ENCODE peak calls at places on chromosomes 4 and X, in six cellular contexts. R is body of pancreas, E is endothelial cell, L is IMR-90, O is lower lobe of right lung, T is psoas muscle. I is an unnamed sample.

GRCh38 chrX:15882704-15883539 is 28.3 kb upstream of the AP1S2 start:
- DNase-seq in R (no peak), T (no peak), L (peak; percentile 43), O (no peak), E (no peak), I (no peak)

GRCh38 chr4:135508006-135508714 is 1306.6 kb upstream of the PABPC4L start:
- DNase-seq in R (no peak), O (no peak), T (no peak), L (peak; percentile 86), E (no peak), I (no peak)

GRCh38 chr4:149161247-149161646 is 654.4 kb downstream of the IQCM start:
- DNase-seq in L (peak; percentile 68), O (no peak), T (no peak), R (no peak), E (no peak), I (no peak)

GRCh38 chr4:42152507-42153504 is at the start of gene BEND4:
- DNase-seq in R (no peak), L (no peak), T (no peak), E (peak; percentile 5), O (no peak), I (no peak)

GRCh38 chrX:14528629-14529287 is 578 bp upstream of the GLRA2 start:
- DNase-seq in O (peak; percentile 32), T (peak; percentile 11), L (peak; percentile 5), R (peak; percentile 46), E (peak; percentile 77), I (peak; percentile 82)

GRCh38 chrX:65195621-65196020 is 219.4 kb upstream of the ZC4H2 start:
- DNase-seq in R (no peak), L (no peak), T (no peak), E (no peak), O (no peak), I (no peak)

GRCh38 chr4:30537462-30537861 is 182.7 kb upstream of the PCDH7 start:
- DNase-seq in E (no peak), O (no peak), L (peak; percentile 80), R (no peak), T (no peak), I (no peak)

GRCh38 chrX:133307637-133308485 is 89.7 kb upstream of the TFDP3 start:
- DNase-seq in O (peak; percentile 46), L (no peak), R (no peak), T (peak; percentile 19), E (peak; percentile 16), I (no peak)

GRCh38 chr4:181143241-181143854 is 1099.9 kb upstream of the TENM3 start:
- DNase-seq in E (peak; percentile 78), R (peak; percentile 77), O (peak; percentile 74), L (peak; percentile 72), T (peak; percentile 71), I (peak; percentile 84)

GRCh38 chr4:156933633-156934258 is 37.9 kb downstream of the PDGFC start:
- DNase-seq in L (peak; percentile 95), O (no peak), R (no peak), E (no peak), T (no peak), I (no peak)

GRCh38 chrX:68084765-68085164 is 348.5 kb downstream of the OPHN1 start:
- DNase-seq in E (no peak), O (no peak), T (no peak), L (peak; percentile 55), R (no peak), I (no peak)

GRCh38 chr4:159242427-159242826 is 139.5 kb downstream of the RAPGEF2 start:
- DNase-seq in T (no peak), E (no peak), R (no peak), L (no peak), O (no peak), I (no peak)

GRCh38 chrX:125628435-125628834 is 308.8 kb downstream of the TEX13C start:
- DNase-seq in L (no peak), R (no peak), E (no peak), O (no peak), T (no peak), I (no peak)

GRCh38 chr4:8194306-8195242 is 4.5 kb upstream of the SH3TC1 start:
- DNase-seq in T (no peak), E (no peak), L (no peak), O (no peak), R (no peak), I (no peak)

GRCh38 chr4:104749062-104749461 is 254.4 kb upstream of the CXXC4 start:
- DNase-seq in T (no peak), O (no peak), L (no peak), E (no peak), R (no peak), I (no peak)

GRCh38 chrX:40151211-40152172 is 53.7 kb upstream of the BCOR start:
- DNase-seq in R (no peak), L (no peak), O (peak; percentile 59), E (peak; percentile 18), T (peak; percentile 51), I (peak; percentile 59)

GRCh38 chr4:3193531-3194203 is 55.3 kb upstream of the MSANTD1 start:
- DNase-seq in L (peak; percentile 22), R (no peak), T (no peak), E (no peak), O (no peak), I (no peak)

GRCh38 chr4:90445380-90445779 is 318.2 kb downstream of the CCSER1 start:
- DNase-seq in E (no peak), R (no peak), O (no peak), L (no peak), T (no peak), I (no peak)

GRCh38 chr4:139532951-139533350 is 23.1 kb downstream of the SETD7 start:
- DNase-seq in T (no peak), E (no peak), O (no peak), L (peak; percentile 25), R (no peak), I (no peak)

GRCh38 chrX:135170468-135170867 is 730 bp downstream of the CT55 start:
- DNase-seq in T (no peak), O (no peak), R (no peak), L (no peak), E (no peak), I (no peak)

GRCh38 chr4:74056114-74056857 is 17.8 kb upstream of the CXCL3 start:
- DNase-seq in E (no peak), O (no peak), L (peak; percentile 52), R (no peak), T (no peak), I (no peak)

GRCh38 chrX:124862304-124862703 is 457.4 kb upstream of the TEX13C start:
- DNase-seq in L (no peak), R (no peak), E (no peak), T (no peak), O (no peak), I (no peak)

GRCh38 chrX:102712967-102713677 is 874 bp downstream of the GPRASP2 start:
- DNase-seq in O (peak; percentile 44), E (peak; percentile 33), R (peak; percentile 72), L (peak; percentile 41), T (peak; percentile 36), I (peak; percentile 39)

GRCh38 chr4:162461952-162462351 is 298.2 kb upstream of the FSTL5 start:
- DNase-seq in R (no peak), L (no peak), O (no peak), T (no peak), E (no peak), I (no peak)

GRCh38 chrX:120690344-120690743 is 60.5 kb upstream of the C1GALT1C1 start:
- DNase-seq in L (no peak), E (no peak), T (no peak), R (no peak), O (no peak), I (no peak)

GRCh38 chr4:124631760-124632159 is 80.8 kb downstream of the ANKRD50 start:
- DNase-seq in T (peak; percentile 15), E (no peak), L (peak; percentile 98), O (no peak), R (peak; percentile 80), I (no peak)

GRCh38 chr4:165761968-165762367 is 111.1 kb upstream of the TLL1 start:
- DNase-seq in T (no peak), E (no peak), L (no peak), O (no peak), R (no peak), I (no peak)

GRCh38 chrX:41692162-41692749 is 3.5 kb downstream of the GPR34 start:
- DNase-seq in O (no peak), T (no peak), E (no peak), R (no peak), L (peak; percentile 11), I (no peak)

GRCh38 chrX:50327235-50327634 is 122.7 kb downstream of the CCNB3 start:
- DNase-seq in R (no peak), E (no peak), L (no peak), T (no peak), O (no peak), I (no peak)

GRCh38 chr4:145936142-145937020 is 2.2 kb downstream of the ZNF827 start:
- DNase-seq in R (peak; percentile 70), O (peak; percentile 68), E (peak; percentile 75), L (peak; percentile 73), T (peak; percentile 72), I (peak; percentile 77)

GRCh38 chrX:44878780-44879179 is 5.8 kb downstream of the KDM6A start:
- DNase-seq in E (no peak), T (no peak), L (no peak), O (no peak), R (no peak), I (no peak)

GRCh38 chr4:166838975-166839614 is 395.2 kb downstream of the SPOCK3 start:
- DNase-seq in E (no peak), R (no peak), O (no peak), T (no peak), L (no peak), I (no peak)
- TF ChIP-seq CTCF in E (no peak), R (no peak), O (no peak), T (no peak), L (no peak), I (no peak)

DNA sequence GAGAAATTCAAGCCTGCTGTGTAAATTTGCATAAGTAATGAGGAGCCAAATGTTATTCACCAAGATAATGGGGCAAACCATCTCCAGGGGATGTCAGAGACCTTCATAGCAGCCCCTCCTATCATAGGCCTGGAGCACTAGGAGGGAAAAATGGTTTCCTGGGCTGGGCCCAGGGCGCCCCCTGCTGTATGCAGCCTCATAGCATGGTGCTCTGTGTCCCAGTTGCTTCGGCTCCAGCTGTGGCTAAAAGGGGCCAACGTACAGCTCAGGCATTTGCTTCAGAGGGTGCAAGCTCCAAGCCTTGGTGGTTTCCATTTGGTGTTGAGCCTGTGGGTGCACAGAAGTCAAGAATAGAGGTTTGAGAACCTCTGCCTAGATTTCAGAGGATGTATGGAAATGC is 859.3 kb downstream of the RPA4 start:
- DNase-seq in R (no peak), O (no peak), E (no peak), T (no peak), L (no peak), I (no peak)
- TF ChIP-seq CTCF in R (no peak), O (peak; percentile 18), E (no peak), T (no peak), L (no peak), I (no peak)

DNA sequence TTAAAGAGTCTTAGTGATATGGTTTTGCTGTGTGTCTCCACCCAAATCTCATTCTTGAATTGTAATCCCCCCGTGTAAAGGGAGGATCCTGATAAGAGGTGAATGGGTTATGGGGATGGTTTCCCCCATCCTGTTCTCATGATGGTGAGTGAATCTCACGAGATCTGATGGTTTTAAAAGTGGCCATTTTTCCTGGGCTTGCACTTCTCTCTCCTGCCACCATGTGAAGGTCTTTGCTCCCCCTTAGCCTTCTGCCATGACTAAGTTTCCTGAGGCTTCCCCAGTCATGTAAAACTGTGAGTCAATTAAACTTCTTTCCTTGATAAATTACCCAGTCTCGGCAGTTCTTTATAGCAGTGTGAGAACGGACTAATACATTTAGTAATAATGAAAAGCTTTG is 46.9 kb downstream of the ANTXR2 start:
- DNase-seq in O (no peak), T (no peak), E (no peak), R (no peak), L (peak; percentile 30), I (no peak)
- TF ChIP-seq CTCF in O (no peak), T (no peak), E (no peak), R (no peak), L (no peak), I (peak; percentile 19)

GRCh38 chr4:187175197-187175596 is 451.5 kb upstream of the FAT1 start:
- DNase-seq in E (no peak), O (no peak), R (no peak), L (peak; percentile 4), T (no peak), I (no peak)
- TF ChIP-seq CTCF in E (no peak), O (no peak), R (no peak), L (peak; percentile 1), T (no peak), I (no peak)